ENCODE peak calls at places on chromosomes 11 and 22, in ten cellular contexts. One of them, this sample, is unnamed.

GRCh38 chr11:17918049-17918605 is 94.7 kb downstream of the SERGEF start:
- DNase-seq in fibroblast of villous mesenchyme: no peak
- DNase-seq in WERI-Rb-1: no peak
- DNase-seq in AG09309: no peak
- DNase-seq in left ventricle myocardium inferior: no peak
- DNase-seq in kidney epithelial cell: no peak
- DNase-seq in left lung: no peak
- DNase-seq in Caco-2: no peak
- DNase-seq in spleen: no peak
- DNase-seq in AG04450: no peak
- DNase-seq in this sample: no peak

GRCh38 chr11:134120921-134121526 is 52.2 kb downstream of the JAM3 start:
- DNase-seq in fibroblast of villous mesenchyme: peak
- DNase-seq in WERI-Rb-1: no peak
- DNase-seq in AG09309: no peak
- DNase-seq in left ventricle myocardium inferior: peak
- DNase-seq in kidney epithelial cell: no peak
- DNase-seq in left lung: no peak
- DNase-seq in Caco-2: no peak
- DNase-seq in spleen: no peak
- DNase-seq in AG04450: no peak
- DNase-seq in this sample: no peak

GRCh38 chr11:65712633-65713076 is 603 bp downstream of the KAT5 start:
- DNase-seq in fibroblast of villous mesenchyme: no peak
- DNase-seq in WERI-Rb-1: no peak
- DNase-seq in AG09309: no peak
- DNase-seq in left ventricle myocardium inferior: no peak
- DNase-seq in kidney epithelial cell: no peak
- DNase-seq in left lung: no peak
- DNase-seq in Caco-2: no peak
- DNase-seq in spleen: peak
- DNase-seq in AG04450: no peak
- DNase-seq in this sample: no peak

GRCh38 chr11:2380807-2381350 is 3.8 kb downstream of the CD81 start:
- DNase-seq in fibroblast of villous mesenchyme: peak
- DNase-seq in WERI-Rb-1: no peak
- DNase-seq in AG09309: no peak
- DNase-seq in left ventricle myocardium inferior: peak
- DNase-seq in kidney epithelial cell: no peak
- DNase-seq in left lung: peak
- DNase-seq in Caco-2: no peak
- DNase-seq in spleen: peak
- DNase-seq in AG04450: no peak
- DNase-seq in this sample: no peak

GRCh38 chr11:9693801-9694553 is 30.1 kb downstream of the SWAP70 start:
- DNase-seq in fibroblast of villous mesenchyme: no peak
- DNase-seq in WERI-Rb-1: no peak
- DNase-seq in AG09309: no peak
- DNase-seq in left ventricle myocardium inferior: no peak
- DNase-seq in kidney epithelial cell: no peak
- DNase-seq in left lung: no peak
- DNase-seq in Caco-2: no peak
- DNase-seq in spleen: no peak
- DNase-seq in AG04450: no peak
- DNase-seq in this sample: no peak

GRCh38 chr11:14641801-14642200 is 1.8 kb upstream of the PDE3B start:
- DNase-seq in fibroblast of villous mesenchyme: no peak
- DNase-seq in WERI-Rb-1: no peak
- DNase-seq in AG09309: no peak
- DNase-seq in left ventricle myocardium inferior: no peak
- DNase-seq in kidney epithelial cell: no peak
- DNase-seq in left lung: no peak
- DNase-seq in Caco-2: no peak
- DNase-seq in spleen: no peak
- DNase-seq in AG04450: no peak
- DNase-seq in this sample: no peak

GRCh38 chr11:4019891-4020290 is 74.7 kb upstream of the RRM1 start:
- DNase-seq in fibroblast of villous mesenchyme: peak
- DNase-seq in WERI-Rb-1: no peak
- DNase-seq in AG09309: no peak
- DNase-seq in left ventricle myocardium inferior: no peak
- DNase-seq in kidney epithelial cell: no peak
- DNase-seq in left lung: no peak
- DNase-seq in Caco-2: no peak
- DNase-seq in spleen: no peak
- DNase-seq in AG04450: no peak
- DNase-seq in this sample: no peak

GRCh38 chr11:87473174-87473573 is 435.4 kb downstream of the TMEM135 start:
- DNase-seq in fibroblast of villous mesenchyme: peak
- DNase-seq in WERI-Rb-1: no peak
- DNase-seq in AG09309: peak
- DNase-seq in left ventricle myocardium inferior: peak
- DNase-seq in kidney epithelial cell: peak
- DNase-seq in left lung: no peak
- DNase-seq in Caco-2: no peak
- DNase-seq in spleen: no peak
- DNase-seq in AG04450: peak
- DNase-seq in this sample: peak

GRCh38 chr22:37179622-37180420 is 8.2 kb downstream of the C1QTNF6 start:
- DNase-seq in fibroblast of villous mesenchyme: no peak
- DNase-seq in WERI-Rb-1: no peak
- DNase-seq in AG09309: no peak
- DNase-seq in left ventricle myocardium inferior: no peak
- DNase-seq in kidney epithelial cell: no peak
- DNase-seq in left lung: peak
- DNase-seq in Caco-2: no peak
- DNase-seq in spleen: peak
- DNase-seq in AG04450: no peak
- DNase-seq in this sample: no peak
- H3K4me3 ChIP-seq in fibroblast of villous mesenchyme: no peak
- H3K4me3 ChIP-seq in WERI-Rb-1: no peak
- H3K4me3 ChIP-seq in AG09309: no peak
- H3K4me3 ChIP-seq in left ventricle myocardium inferior: no peak
- H3K4me3 ChIP-seq in kidney epithelial cell: no peak
- H3K4me3 ChIP-seq in left lung: no peak
- H3K4me3 ChIP-seq in Caco-2: no peak
- H3K4me3 ChIP-seq in spleen: no peak
- H3K4me3 ChIP-seq in AG04450: no peak
- H3K4me3 ChIP-seq in this sample: no peak

GRCh38 chr11:68340003-68340767 is 27.8 kb downstream of the LRP5 start:
- DNase-seq in fibroblast of villous mesenchyme: no peak
- DNase-seq in WERI-Rb-1: no peak
- DNase-seq in AG09309: no peak
- DNase-seq in left ventricle myocardium inferior: no peak
- DNase-seq in kidney epithelial cell: no peak
- DNase-seq in left lung: no peak
- DNase-seq in Caco-2: no peak
- DNase-seq in spleen: no peak
- DNase-seq in AG04450: no peak
- DNase-seq in this sample: no peak

GRCh38 chr11:68340784-68341556 is 28.6 kb downstream of the LRP5 start:
- DNase-seq in fibroblast of villous mesenchyme: no peak
- DNase-seq in WERI-Rb-1: no peak
- DNase-seq in AG09309: no peak
- DNase-seq in left ventricle myocardium inferior: no peak
- DNase-seq in kidney epithelial cell: no peak
- DNase-seq in left lung: no peak
- DNase-seq in Caco-2: no peak
- DNase-seq in spleen: no peak
- DNase-seq in AG04450: no peak
- DNase-seq in this sample: no peak

GRCh38 chr11:68343761-68344256 is 31.4 kb downstream of the LRP5 start:
- DNase-seq in fibroblast of villous mesenchyme: no peak
- DNase-seq in WERI-Rb-1: no peak
- DNase-seq in AG09309: no peak
- DNase-seq in left ventricle myocardium inferior: no peak
- DNase-seq in kidney epithelial cell: no peak
- DNase-seq in left lung: peak
- DNase-seq in Caco-2: peak
- DNase-seq in spleen: no peak
- DNase-seq in AG04450: no peak
- DNase-seq in this sample: no peak

GRCh38 chr11:68341557-68342458 is 29.4 kb downstream of the LRP5 start:
- DNase-seq in fibroblast of villous mesenchyme: no peak
- DNase-seq in WERI-Rb-1: no peak
- DNase-seq in AG09309: no peak
- DNase-seq in left ventricle myocardium inferior: no peak
- DNase-seq in kidney epithelial cell: no peak
- DNase-seq in left lung: no peak
- DNase-seq in Caco-2: no peak
- DNase-seq in spleen: no peak
- DNase-seq in AG04450: no peak
- DNase-seq in this sample: no peak

GRCh38 chr11:68342459-68343158 is 30.2 kb downstream of the LRP5 start:
- DNase-seq in fibroblast of villous mesenchyme: no peak
- DNase-seq in WERI-Rb-1: no peak
- DNase-seq in AG09309: no peak
- DNase-seq in left ventricle myocardium inferior: no peak
- DNase-seq in kidney epithelial cell: no peak
- DNase-seq in left lung: peak
- DNase-seq in Caco-2: peak
- DNase-seq in spleen: no peak
- DNase-seq in AG04450: no peak
- DNase-seq in this sample: no peak
- TF ChIP-seq CTCF in fibroblast of villous mesenchyme: no peak
- TF ChIP-seq CTCF in WERI-Rb-1: no peak
- TF ChIP-seq CTCF in AG09309: no peak
- TF ChIP-seq CTCF in left ventricle myocardium inferior: no peak
- TF ChIP-seq CTCF in kidney epithelial cell: no peak
- TF ChIP-seq CTCF in left lung: no peak
- TF ChIP-seq CTCF in Caco-2: no peak
- TF ChIP-seq CTCF in spleen: no peak
- TF ChIP-seq CTCF in AG04450: no peak
- TF ChIP-seq CTCF in this sample: no peak

GRCh38 chr11:70088735-70089250 is 10.7 kb downstream of the ANO1 start:
- DNase-seq in fibroblast of villous mesenchyme: no peak
- DNase-seq in WERI-Rb-1: no peak
- DNase-seq in AG09309: no peak
- DNase-seq in left ventricle myocardium inferior: no peak
- DNase-seq in kidney epithelial cell: no peak
- DNase-seq in left lung: peak
- DNase-seq in Caco-2: no peak
- DNase-seq in spleen: no peak
- DNase-seq in AG04450: no peak
- DNase-seq in this sample: no peak

GRCh38 chr11:70091651-70092050 is 13.5 kb downstream of the ANO1 start:
- DNase-seq in fibroblast of villous mesenchyme: no peak
- DNase-seq in WERI-Rb-1: no peak
- DNase-seq in AG09309: no peak
- DNase-seq in left ventricle myocardium inferior: no peak
- DNase-seq in kidney epithelial cell: no peak
- DNase-seq in left lung: peak
- DNase-seq in Caco-2: no peak
- DNase-seq in spleen: no peak
- DNase-seq in AG04450: no peak
- DNase-seq in this sample: no peak

GRCh38 chr11:70087446-70088167 is 9.5 kb downstream of the ANO1 start:
- DNase-seq in fibroblast of villous mesenchyme: no peak
- DNase-seq in WERI-Rb-1: peak
- DNase-seq in AG09309: no peak
- DNase-seq in left ventricle myocardium inferior: no peak
- DNase-seq in kidney epithelial cell: no peak
- DNase-seq in left lung: peak
- DNase-seq in Caco-2: no peak
- DNase-seq in spleen: no peak
- DNase-seq in AG04450: no peak
- DNase-seq in this sample: no peak

GRCh38 chr11:70090989-70091388 is 12.9 kb downstream of the ANO1 start:
- DNase-seq in fibroblast of villous mesenchyme: no peak
- DNase-seq in WERI-Rb-1: no peak
- DNase-seq in AG09309: peak
- DNase-seq in left ventricle myocardium inferior: peak
- DNase-seq in kidney epithelial cell: no peak
- DNase-seq in left lung: peak
- DNase-seq in Caco-2: no peak
- DNase-seq in spleen: no peak
- DNase-seq in AG04450: no peak
- DNase-seq in this sample: no peak

GRCh38 chr11:70089631-70090030 is 11.5 kb downstream of the ANO1 start:
- DNase-seq in fibroblast of villous mesenchyme: no peak
- DNase-seq in WERI-Rb-1: no peak
- DNase-seq in AG09309: no peak
- DNase-seq in left ventricle myocardium inferior: no peak
- DNase-seq in kidney epithelial cell: no peak
- DNase-seq in left lung: peak
- DNase-seq in Caco-2: no peak
- DNase-seq in spleen: no peak
- DNase-seq in AG04450: no peak
- DNase-seq in this sample: no peak
- H3K4me3 ChIP-seq in fibroblast of villous mesenchyme: no peak
- H3K4me3 ChIP-seq in WERI-Rb-1: no peak
- H3K4me3 ChIP-seq in AG09309: no peak
- H3K4me3 ChIP-seq in left ventricle myocardium inferior: no peak
- H3K4me3 ChIP-seq in kidney epithelial cell: no peak
- H3K4me3 ChIP-seq in left lung: no peak
- H3K4me3 ChIP-seq in Caco-2: no peak
- H3K4me3 ChIP-seq in spleen: no peak
- H3K4me3 ChIP-seq in AG04450: no peak
- H3K4me3 ChIP-seq in this sample: no peak

GRCh38 chr22:45302047-45302446 is 7.7 kb upstream of the FAM118A start:
- DNase-seq in fibroblast of villous mesenchyme: peak
- DNase-seq in WERI-Rb-1: no peak
- DNase-seq in AG09309: peak
- DNase-seq in left ventricle myocardium inferior: no peak
- DNase-seq in kidney epithelial cell: no peak
- DNase-seq in left lung: no peak
- DNase-seq in Caco-2: no peak
- DNase-seq in spleen: no peak
- DNase-seq in AG04450: peak
- DNase-seq in this sample: no peak
- TF ChIP-seq CTCF in fibroblast of villous mesenchyme: no peak
- TF ChIP-seq CTCF in WERI-Rb-1: no peak
- TF ChIP-seq CTCF in AG09309: peak
- TF ChIP-seq CTCF in left ventricle myocardium inferior: no peak
- TF ChIP-seq CTCF in kidney epithelial cell: no peak
- TF ChIP-seq CTCF in left lung: no peak
- TF ChIP-seq CTCF in Caco-2: no peak
- TF ChIP-seq CTCF in spleen: no peak
- TF ChIP-seq CTCF in AG04450: no peak
- TF ChIP-seq CTCF in this sample: no peak

GRCh38 chr22:35410663-35411034 is 10.7 kb downstream of the MCM5 start:
- DNase-seq in fibroblast of villous mesenchyme: no peak
- DNase-seq in WERI-Rb-1: no peak
- DNase-seq in AG09309: no peak
- DNase-seq in left ventricle myocardium inferior: no peak
- DNase-seq in kidney epithelial cell: no peak
- DNase-seq in left lung: peak
- DNase-seq in Caco-2: no peak
- DNase-seq in spleen: no peak
- DNase-seq in AG04450: no peak
- DNase-seq in this sample: no peak
- H3K4me3 ChIP-seq in fibroblast of villous mesenchyme: no peak
- H3K4me3 ChIP-seq in WERI-Rb-1: no peak
- H3K4me3 ChIP-seq in AG09309: no peak
- H3K4me3 ChIP-seq in left ventricle myocardium inferior: no peak
- H3K4me3 ChIP-seq in kidney epithelial cell: no peak
- H3K4me3 ChIP-seq in left lung: no peak
- H3K4me3 ChIP-seq in Caco-2: no peak
- H3K4me3 ChIP-seq in spleen: no peak
- H3K4me3 ChIP-seq in AG04450: no peak
- H3K4me3 ChIP-seq in this sample: no peak